ENCODE peak calls at places on chromosomes 2 and 18, in seven cellular contexts. A, Z, P, H, T, W and X are unnamed samples.

GRCh38 chr18:68714356-68714706 is 577 bp downstream of the TMX3 start:
- DNase-seq in A (peak; percentile 20), Z (no peak), P (no peak), H (no peak), T (no peak), W (peak; percentile 54), X (no peak)

GRCh38 chr2:203802277-203803045 is 65.1 kb upstream of the CTLA4 start:
- DNase-seq in A (no peak), Z (no peak), P (no peak), H (no peak), T (no peak), W (no peak), X (no peak)

GRCh38 chr2:29123584-29124349 is 8.6 kb downstream of the CLIP4 start:
- DNase-seq in A (no peak), Z (no peak), P (no peak), H (no peak), T (no peak), W (no peak), X (no peak)

GRCh38 chr2:98180456-98180855 is 93.5 kb downstream of the VWA3B start:
- DNase-seq in A (no peak), Z (no peak), P (no peak), H (no peak), T (no peak), W (no peak), X (no peak)

GRCh38 chr2:98394595-98395153 is 48.4 kb downstream of the CNGA3 start:
- DNase-seq in A (no peak), Z (no peak), P (no peak), H (no peak), T (no peak), W (no peak), X (no peak)

GRCh38 chr18:63099848-63100625 is 219.5 kb downstream of the BCL2 start:
- DNase-seq in A (peak; percentile 75), Z (no peak), P (no peak), H (no peak), T (no peak), W (no peak), X (peak; percentile 87)

GRCh38 chr18:13457327-13457726 is 238.8 kb downstream of the LDLRAD4 start:
- DNase-seq in A (no peak), Z (no peak), P (no peak), H (no peak), T (no peak), W (no peak), X (no peak)

GRCh38 chr2:44668336-44668735 is 273.2 kb upstream of the SIX3 start:
- DNase-seq in A (no peak), Z (no peak), P (no peak), H (no peak), T (no peak), W (no peak), X (no peak)

GRCh38 chr18:59874166-59874565 is 25.6 kb upstream of the PMAIP1 start:
- DNase-seq in A (no peak), Z (no peak), P (no peak), H (no peak), T (no peak), W (no peak), X (no peak)

GRCh38 chr2:158034198-158034831 is 67.4 kb upstream of the UPP2 start:
- DNase-seq in A (peak; percentile 68), Z (no peak), P (peak; percentile 44), H (no peak), T (no peak), W (peak; percentile 40), X (peak; percentile 57)

GRCh38 chr2:218006741-218007140 is 3.9 kb upstream of the TNS1 start:
- DNase-seq in A (no peak), Z (no peak), P (no peak), H (no peak), T (no peak), W (no peak), X (no peak)

GRCh38 chr2:227411320-227411989 is 23.7 kb upstream of the SCYGR1 start:
- DNase-seq in A (no peak), Z (peak; percentile 17), P (no peak), H (peak; percentile 26), T (peak; percentile 13), W (no peak), X (no peak)

GRCh38 chr18:9413586-9413985 is 61.7 kb upstream of the RALBP1 start:
- DNase-seq in A (no peak), Z (no peak), P (no peak), H (no peak), T (no peak), W (no peak), X (no peak)

GRCh38 chr18:78993014-78993926 is 13.7 kb downstream of the SALL3 start:
- DNase-seq in A (no peak), Z (no peak), P (no peak), H (no peak), T (peak; percentile 75), W (no peak), X (no peak)

GRCh38 chr18:63604791-63605567 is 17.8 kb downstream of the SERPINB13 start:
- DNase-seq in A (no peak), Z (no peak), P (no peak), H (no peak), T (no peak), W (peak; percentile 97), X (no peak)

GRCh38 chr2:16763493-16763899 is 97.9 kb upstream of the CYRIA start:
- DNase-seq in A (no peak), Z (no peak), P (no peak), H (no peak), T (no peak), W (no peak), X (no peak)

GRCh38 chr2:175233135-175233719 is 51.7 kb upstream of the ATP5MC3 start:
- DNase-seq in A (no peak), Z (no peak), P (no peak), H (no peak), T (no peak), W (no peak), X (no peak)

GRCh38 chr2:30152385-30152784 is 5.6 kb downstream of the YPEL5 start:
- DNase-seq in A (no peak), Z (no peak), P (no peak), H (no peak), T (no peak), W (no peak), X (no peak)

GRCh38 chr2:181458881-181459280 is 1.7 kb downstream of the ITGA4 start:
- DNase-seq in A (no peak), Z (no peak), P (no peak), H (no peak), T (no peak), W (no peak), X (no peak)

GRCh38 chr2:234705108-234705507 is 208.2 kb upstream of the ARL4C start:
- DNase-seq in A (no peak), Z (no peak), P (no peak), H (no peak), T (no peak), W (no peak), X (no peak)

GRCh38 chr18:68462766-68463165 is 252.1 kb downstream of the TMX3 start:
- DNase-seq in A (no peak), Z (no peak), P (no peak), H (no peak), T (no peak), W (no peak), X (no peak)

GRCh38 chr2:69298261-69298660 is 88.8 kb downstream of the GFPT1 start:
- DNase-seq in A (no peak), Z (no peak), P (no peak), H (no peak), T (no peak), W (no peak), X (no peak)

GRCh38 chr18:48404707-48405106 is 4.5 kb downstream of the ZBTB7C start:
- DNase-seq in A (no peak), Z (no peak), P (no peak), H (no peak), T (no peak), W (no peak), X (no peak)

GRCh38 chr2:234419726-234420125 is 77.2 kb downstream of the ARL4C start:
- DNase-seq in A (no peak), Z (no peak), P (no peak), H (no peak), T (no peak), W (no peak), X (no peak)